ENCODE peak calls at places on chromosomes 6 and 20, in six cellular contexts. D, F, P, B, G and Q are unnamed samples.

GRCh38 chr20:50652702-50653294 is 38.5 kb downstream of the RIPOR3 start:
- DNase-seq in D (no peak), F (no peak), P (no peak), B (no peak), G (no peak), Q (peak; percentile 93)

GRCh38 chr6:111585241-111585968 is 20.3 kb downstream of the TRAF3IP2 start:
- DNase-seq in D (no peak), F (no peak), P (no peak), B (no peak), G (no peak), Q (no peak)

GRCh38 chr6:112752791-112753190 is 405.7 kb downstream of the RFPL4B start:
- DNase-seq in D (no peak), F (no peak), P (no peak), B (no peak), G (no peak), Q (no peak)

GRCh38 chr6:108559097-108559883 is 1.4 kb upstream of the FOXO3 start:
- DNase-seq in D (peak; percentile 94), F (peak; percentile 94), P (peak; percentile 90), B (peak; percentile 94), G (no peak), Q (peak; percentile 86)

GRCh38 chr6:31007694-31008093 is 2.6 kb upstream of the MUC22 start:
- DNase-seq in D (no peak), F (no peak), P (no peak), B (no peak), G (peak; percentile 70), Q (no peak)

GRCh38 chr6:149990672-149991402 is 27.1 kb downstream of the ULBP1 start:
- DNase-seq in D (no peak), F (no peak), P (no peak), B (no peak), G (no peak), Q (peak; percentile 57)

GRCh38 chr6:150867117-150867516 is 1.6 kb downstream of the MTHFD1L start:
- DNase-seq in D (no peak), F (no peak), P (no peak), B (no peak), G (no peak), Q (no peak)

GRCh38 chr6:168662301-168662936 is 221.4 kb downstream of the SMOC2 start:
- DNase-seq in D (no peak), F (no peak), P (no peak), B (no peak), G (no peak), Q (no peak)

GRCh38 chr6:127267742-127268588 is 1.3 kb downstream of the RNF146 start:
- DNase-seq in D (no peak), F (no peak), P (peak; percentile 8), B (no peak), G (no peak), Q (no peak)

GRCh38 chr6:84707161-84707560 is 57.2 kb downstream of the TBX18 start:
- DNase-seq in D (no peak), F (no peak), P (no peak), B (no peak), G (no peak), Q (peak; percentile 22)

GRCh38 chr6:110255356-110255755 is 75.1 kb downstream of the CDC40 start:
- DNase-seq in D (no peak), F (no peak), P (no peak), B (no peak), G (no peak), Q (peak; percentile 43)

GRCh38 chr6:54865091-54865631 is 18.6 kb downstream of the FAM83B start:
- DNase-seq in D (no peak), F (no peak), P (no peak), B (no peak), G (no peak), Q (no peak)

GRCh38 chr20:22797103-22797502 is 212.7 kb upstream of the FOXA2 start:
- DNase-seq in D (no peak), F (no peak), P (no peak), B (no peak), G (no peak), Q (no peak)

GRCh38 chr20:36344517-36345132 is 38.5 kb downstream of the DLGAP4 start:
- DNase-seq in D (no peak), F (no peak), P (peak; percentile 3), B (no peak), G (no peak), Q (peak; percentile 87)

DNA sequence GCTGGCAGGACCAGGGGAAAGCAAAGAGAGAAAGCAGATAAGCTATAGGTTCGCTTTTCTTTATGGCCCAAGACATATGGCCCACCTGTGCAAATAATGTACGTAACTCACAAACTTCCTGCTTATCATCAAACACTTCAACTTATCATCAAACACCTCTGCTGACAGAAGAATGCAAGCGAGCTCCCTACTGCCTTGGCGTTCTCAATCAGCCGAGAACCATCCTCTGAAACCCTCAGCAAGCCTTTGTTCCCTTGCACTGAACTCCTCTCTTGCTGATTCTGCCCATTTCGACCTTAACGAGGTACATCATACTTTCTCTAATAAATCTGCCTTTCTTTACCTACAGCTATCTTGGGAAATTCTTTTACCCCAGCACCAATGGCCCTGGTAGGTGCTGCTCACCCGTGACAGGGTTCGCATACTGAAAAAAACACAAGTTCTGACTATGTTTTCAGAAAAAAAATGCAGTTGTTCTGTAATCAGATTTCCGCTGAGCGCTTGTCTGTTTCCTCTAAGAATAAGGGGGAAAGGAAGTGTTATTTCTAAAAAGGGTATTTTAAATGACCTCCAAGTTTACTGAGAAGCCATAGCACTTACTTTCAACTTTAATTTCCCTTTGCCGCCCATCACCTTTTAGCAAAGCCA is 28.3 kb downstream of the SERPINB6 start:
- DNase-seq in D (no peak), F (no peak), P (peak; percentile 16), B (peak; percentile 9), G (no peak), Q (no peak)
- H3K4me3 ChIP-seq in D (no peak overlapping the region), F (no peak overlapping the region), P (no peak overlapping the region), B (no peak overlapping the region), G (no peak overlapping the region), Q (no peak overlapping the region)

DNA sequence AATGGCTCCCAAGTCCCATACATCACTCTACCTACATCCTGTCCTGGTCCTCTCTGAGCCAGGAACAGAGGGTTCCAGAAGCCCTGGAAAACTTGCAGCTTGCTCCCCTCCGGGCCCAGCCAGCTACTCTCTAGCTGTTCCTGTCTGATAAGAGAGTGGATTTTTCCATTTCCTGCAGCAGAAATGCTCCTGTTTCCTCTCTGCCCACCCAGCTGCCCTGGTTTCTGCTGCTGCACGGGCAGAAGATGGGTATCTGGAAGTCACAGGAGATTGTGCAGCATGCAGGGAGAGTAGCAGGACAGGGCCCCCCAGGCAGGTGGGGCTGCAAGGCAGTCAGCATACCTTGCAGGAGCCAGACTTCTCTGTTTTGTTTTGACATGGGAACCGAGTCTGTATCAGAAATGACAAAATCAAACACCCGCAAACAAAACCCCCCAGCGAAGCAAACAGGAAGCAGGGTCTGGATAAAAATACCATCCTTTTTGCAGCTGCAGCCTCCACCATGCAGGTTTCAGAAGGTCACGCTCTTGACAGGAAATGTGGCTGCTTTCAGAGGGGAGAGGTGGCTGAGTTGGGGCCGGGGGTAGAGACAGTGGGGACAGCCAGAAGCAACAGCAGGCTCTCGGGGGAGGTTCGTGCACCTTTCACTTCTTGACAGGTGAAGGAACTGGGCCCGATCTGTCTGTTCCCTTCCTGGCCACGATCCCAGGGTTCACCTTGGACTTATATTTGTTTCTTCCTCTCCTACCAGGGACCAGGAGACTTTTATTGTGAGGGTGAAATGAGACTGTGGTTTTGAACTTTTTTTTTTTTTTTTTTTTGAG is 50.8 kb upstream of the FAM83D start:
- DNase-seq in D (no peak), F (no peak), P (peak; percentile 78), B (no peak), G (no peak), Q (no peak)
- H3K4me3 ChIP-seq in D (no peak overlapping the region), F (peak overlapping the region; percentile 2), P (peak overlapping the region; percentile 48), B (no peak overlapping the region), G (no peak overlapping the region), Q (no peak overlapping the region)

GRCh38 chr6:125809771-125810315 is 19.1 kb downstream of the NCOA7 start:
- DNase-seq in D (no peak), F (no peak), P (no peak), B (no peak), G (no peak), Q (no peak)

GRCh38 chr6:125807293-125807692 is 16.5 kb downstream of the NCOA7 start:
- DNase-seq in D (no peak), F (no peak), P (no peak), B (no peak), G (no peak), Q (no peak)

GRCh38 chr6:125806813-125807212 is 16.1 kb downstream of the NCOA7 start:
- DNase-seq in D (no peak), F (no peak), P (no peak), B (no peak), G (no peak), Q (no peak)

GRCh38 chr6:125808591-125808990 is 17.8 kb downstream of the NCOA7 start:
- DNase-seq in D (no peak), F (no peak), P (no peak), B (no peak), G (no peak), Q (no peak)

DNA sequence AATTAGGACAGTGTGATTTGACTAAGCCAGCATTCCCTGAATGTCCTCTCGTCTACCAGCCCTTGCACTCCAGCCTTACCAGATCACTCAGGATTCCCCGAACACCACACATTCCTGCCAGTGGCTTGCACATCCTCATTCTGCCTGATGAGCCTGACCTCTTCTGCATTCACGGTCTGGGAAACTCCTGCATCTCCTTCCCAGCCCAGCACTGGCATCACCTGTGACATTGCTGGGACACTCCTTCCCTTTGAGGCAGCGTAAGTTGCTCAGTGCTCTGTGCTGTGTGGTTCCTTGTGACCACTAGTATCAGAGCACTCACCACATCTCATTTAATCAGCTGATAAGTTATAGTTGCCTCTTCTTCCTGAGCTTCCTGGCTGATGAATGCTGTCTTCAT is 17.3 kb downstream of the NCOA7 start:
- DNase-seq in D (no peak), F (no peak), P (no peak), B (no peak), G (no peak), Q (no peak)
- H3K4me3 ChIP-seq in D (no peak overlapping the region), F (no peak overlapping the region), P (no peak overlapping the region), B (no peak overlapping the region), G (no peak overlapping the region), Q (no peak overlapping the region)

DNA sequence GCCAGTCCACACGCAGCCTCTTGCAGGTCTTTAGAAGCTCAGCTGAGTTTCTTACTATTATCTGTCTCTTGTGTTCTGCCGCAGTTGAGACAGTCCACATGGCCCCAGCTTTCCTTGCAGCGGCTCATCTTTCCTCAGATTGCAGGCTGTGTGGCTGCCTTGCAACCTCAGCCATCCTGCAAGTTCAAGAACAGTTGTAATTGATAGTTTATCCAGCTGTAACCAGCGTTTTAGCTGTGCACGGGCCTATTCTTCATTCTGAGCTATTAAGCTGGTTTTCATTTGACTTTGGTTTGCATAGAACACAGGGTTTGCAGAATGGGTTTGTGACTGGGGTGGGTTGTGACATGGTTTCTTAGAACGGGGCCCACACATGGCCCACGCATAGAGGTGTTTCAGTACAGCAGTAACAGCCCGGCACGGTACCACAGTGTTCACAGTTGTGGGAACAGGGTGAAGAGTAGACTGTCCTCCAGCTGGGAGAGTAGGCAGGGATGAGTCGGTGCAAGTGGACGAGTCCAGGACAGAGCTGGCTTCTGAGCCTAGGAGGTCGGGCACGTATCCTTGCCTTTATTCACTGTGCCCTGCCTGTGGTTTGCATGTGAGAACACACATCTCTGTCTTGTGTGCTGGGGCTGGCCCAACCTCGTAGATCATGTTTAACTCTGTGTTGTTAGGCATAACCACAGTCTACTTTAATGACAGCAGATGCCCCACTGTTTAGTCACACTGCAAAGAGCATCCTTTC is 89.3 kb downstream of the RPP40 start:
- DNase-seq in D (no peak), F (no peak), P (no peak), B (no peak), G (peak; percentile 34), Q (no peak)
- H3K4me3 ChIP-seq in D (no peak overlapping the region), F (no peak overlapping the region), P (no peak overlapping the region), B (no peak overlapping the region), G (no peak overlapping the region), Q (no peak overlapping the region)

GRCh38 chr6:129860901-129861665 is at the start of gene TMEM244:
- DNase-seq in D (no peak), F (no peak), P (peak; percentile 34), B (no peak), G (no peak), Q (peak; percentile 8)
- H3K4me3 ChIP-seq in D (no peak within 1 kb of the TSS), F (no peak within 1 kb of the TSS), P (peak within 1 kb of the TSS; percentile 15), B (no peak within 1 kb of the TSS), G (peak within 1 kb of the TSS; percentile 10), Q (peak within 1 kb of the TSS; percentile 56)